ENCODE peak calls at places on chromosomes 16 and 17, in five cellular contexts. Y is tibial nerve, U is transverse colon, X is stomach, W is esophagus muscularis mucosa. M is an unnamed sample. For H3K27me3, the result is how much of the 10 kb centered on the place peaks cover.

GRCh38 chr17:62187681-62188080 is 122.6 kb upstream of the MED13 start:
- DNase-seq in Y (no peak), U (no peak), X (no peak), W (no peak), M (no peak)

GRCh38 chr17:8360751-8361150 is 15.8 kb downstream of the KRABD2 start:
- DNase-seq in Y (no peak), U (no peak), X (no peak), W (no peak), M (no peak)

GRCh38 chr17:43756176-43756575 is 2.4 kb downstream of the SOST start:
- DNase-seq in Y (no peak), U (no peak), X (no peak), W (no peak), M (no peak)

GRCh38 chr17:7404737-7405412 is 978 bp upstream of the TMEM256 start:
- DNase-seq in Y (peak), U (no peak), X (peak), W (peak), M (no peak)

GRCh38 chr17:79088266-79088996 is 13.8 kb downstream of the ENGASE start:
- DNase-seq in Y (no peak), U (no peak), X (no peak), W (no peak), M (no peak)

GRCh38 chr17:10151667-10152496 is 46.5 kb downstream of the GAS7 start:
- DNase-seq in Y (no peak), U (peak), X (peak), W (no peak), M (no peak)

GRCh38 chr17:1001640-1002411 is 4.9 kb downstream of the TIMM22 start:
- DNase-seq in Y (peak), U (no peak), X (no peak), W (no peak), M (no peak)

GRCh38 chr16:69796285-69797118 is 34.4 kb downstream of the WWP2 start:
- DNase-seq in Y (no peak), U (peak), X (no peak), W (no peak), M (no peak)

GRCh38 chr16:17829826-17830225 is 359.1 kb upstream of the XYLT1 start:
- DNase-seq in Y (no peak), U (no peak), X (no peak), W (no peak), M (no peak)

GRCh38 chr16:2296662-2297505 is 29.0 kb upstream of the RNPS1 start:
- DNase-seq in Y (no peak), U (no peak), X (peak), W (no peak), M (peak)

GRCh38 chr16:28324235-28324886 is 32.0 kb downstream of the SBK1 start:
- DNase-seq in Y (no peak), U (no peak), X (peak), W (no peak), M (no peak)

GRCh38 chr17:29449865-29450671 is 59.9 kb downstream of the TAOK1 start:
- DNase-seq in Y (no peak), U (no peak), X (no peak), W (no peak), M (no peak)

GRCh38 chr16:29023279-29024278 is 38.7 kb downstream of the LAT start:
- DNase-seq in Y (no peak), U (no peak), X (no peak), W (no peak), M (no peak)

GRCh38 chr16:89658221-89658879 is 714 bp downstream of the SPATA33 start:
- DNase-seq in Y (no peak), U (no peak), X (peak), W (no peak), M (no peak)
- TF ChIP-seq POLR2A in Y (no peak), U (no peak), X (no peak), W (no peak), M (no peak)

GRCh38 chr17:74939534-74939933 is 3.8 kb downstream of the OTOP3 start:
- DNase-seq in Y (no peak), U (no peak), X (no peak), W (no peak), M (no peak)
- H3K27me3 ChIP-seq in Y (under half), U (half or more), X (half or more), W (under half), M (under half)

DNA sequence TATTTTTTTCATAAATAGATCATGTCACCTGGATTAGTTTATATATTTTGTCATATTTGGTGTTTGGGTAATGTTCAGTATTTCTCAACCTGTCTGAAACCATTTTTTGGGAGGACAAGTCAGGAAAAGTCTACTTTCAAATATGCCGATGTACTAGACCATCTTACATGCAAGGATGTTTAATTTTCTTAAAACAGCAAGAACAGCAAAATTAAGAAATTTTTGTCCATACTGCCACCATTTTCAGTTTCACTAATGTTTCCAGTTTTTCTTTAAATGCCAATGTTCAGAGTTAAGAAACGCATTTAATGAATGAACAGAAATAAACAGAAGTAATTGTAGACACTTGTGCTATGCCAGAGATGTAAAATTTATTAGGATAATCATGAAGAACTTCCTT is 880 bp downstream of the KRTAP3-3 start:
- DNase-seq in Y (no peak), U (no peak), X (no peak), W (no peak), M (no peak)
- TF ChIP-seq EP300 in Y (no peak), U (no peak), X (no peak), W (no peak), M (no peak)

GRCh38 chr17:57713140-57713539 is 32.0 kb downstream of the CCDC182 start:
- DNase-seq in Y (no peak), U (no peak), X (no peak), W (peak), M (no peak)
- TF ChIP-seq POLR2A in Y (no peak), U (no peak), X (no peak), W (no peak), M (no peak)

GRCh38 chr17:65473363-65473762 is 88.1 kb downstream of the AXIN2 start:
- DNase-seq in Y (no peak), U (no peak), X (no peak), W (no peak), M (no peak)

GRCh38 chr17:65477600-65477999 is 83.8 kb downstream of the AXIN2 start:
- DNase-seq in Y (no peak), U (no peak), X (no peak), W (no peak), M (no peak)

GRCh38 chr17:65473985-65474384 is 87.5 kb downstream of the AXIN2 start:
- DNase-seq in Y (no peak), U (no peak), X (no peak), W (no peak), M (no peak)

GRCh38 chr17:65472602-65473001 is 88.8 kb downstream of the AXIN2 start:
- DNase-seq in Y (no peak), U (no peak), X (no peak), W (no peak), M (peak)

DNA sequence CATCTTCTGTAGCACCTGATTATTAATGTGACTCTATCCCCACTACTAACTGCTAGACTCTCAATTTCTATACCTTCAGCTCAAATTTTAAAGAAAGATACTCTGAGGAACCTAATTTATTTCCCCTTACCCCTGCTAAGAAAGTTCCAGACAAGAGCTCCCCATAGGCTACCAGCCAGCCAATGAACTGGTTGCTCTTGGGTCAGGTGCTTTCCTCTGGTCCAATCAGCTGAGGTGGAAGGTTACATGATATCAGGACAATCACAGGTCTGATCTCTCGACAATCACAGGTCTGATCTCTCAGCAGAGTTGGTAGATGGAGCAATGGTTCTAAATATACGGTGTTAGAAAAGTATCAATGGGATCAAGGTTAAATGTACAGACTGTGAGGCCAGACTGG is 86.8 kb downstream of the AXIN2 start:
- DNase-seq in Y (no peak), U (no peak), X (no peak), W (no peak), M (no peak)
- H3K27me3 ChIP-seq in Y (under half), U (under half), X (under half), W (under half), M (under half)

DNA sequence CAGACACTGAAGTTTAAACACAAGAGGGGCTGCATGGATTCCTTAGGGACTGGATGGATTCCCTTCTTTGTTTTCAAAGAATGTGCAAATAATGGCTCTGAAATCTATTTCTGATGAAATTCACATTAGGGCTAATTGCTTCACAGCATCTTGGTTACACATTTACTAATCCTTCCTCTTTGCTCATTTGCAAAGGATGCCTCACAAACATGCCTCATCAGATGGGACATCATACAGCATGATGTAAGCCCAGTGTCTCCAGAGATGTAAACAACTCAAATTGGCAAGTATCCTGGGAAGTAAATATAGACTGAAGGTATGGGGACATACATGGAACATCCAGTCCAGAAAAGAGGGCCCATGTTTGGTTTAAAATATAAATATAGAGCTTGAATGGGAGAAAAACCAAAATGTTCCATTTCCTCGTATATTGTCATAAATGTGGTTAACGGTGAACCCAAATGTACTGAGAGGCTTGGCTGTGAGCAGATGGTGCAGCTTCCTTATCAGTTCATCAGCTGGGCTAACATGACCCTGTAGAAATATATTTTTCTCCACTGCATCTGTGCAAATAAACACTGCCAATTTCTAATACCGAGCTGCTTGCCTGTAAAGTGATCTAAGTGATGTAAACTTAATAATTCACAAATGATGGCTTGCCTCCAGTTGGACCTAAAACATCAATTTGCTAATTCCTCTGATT is 142.9 kb upstream of the NUDT7 start:
- DNase-seq in Y (no peak), U (no peak), X (no peak), W (no peak), M (no peak)
- TF ChIP-seq EP300 in Y (no peak), U (no peak), X (no peak), W (no peak), M (no peak)